ENCODE peak calls at places on chromosomes 5 and 9, in five cellular contexts. B is neural progenitor cell, F is SK-N-SH, L is hepatocyte, Y is OCI-LY7. O is an unnamed sample. For H3K79me2, the result is how much of the 10 kb centered on the place peaks cover.

GRCh38 chr5:124742983-124743533 is 3.4 kb downstream of the ZNF608 start:
- DNase-seq in B (no peak), F (no peak), L (peak), Y (peak), O (no peak)

GRCh38 chr9:12266758-12267157 is 426.4 kb upstream of the TYRP1 start:
- DNase-seq in B (no peak), F (no peak), L (no peak), Y (no peak), O (no peak)

GRCh38 chr9:34558911-34559615 is 30.5 kb downstream of the CNTFR start:
- DNase-seq in B (no peak), F (peak), L (no peak), Y (no peak), O (no peak)

GRCh38 chr9:128055222-128056040 is 11.7 kb downstream of the NAIF1 start:
- DNase-seq in B (peak), F (no peak), L (no peak), Y (no peak), O (peak)

GRCh38 chr5:1794896-1795290 is 4.7 kb downstream of the MRPL36 start:
- DNase-seq in B (no peak), F (no peak), L (no peak), Y (no peak), O (no peak)

GRCh38 chr5:132871459-132871858 is 2.0 kb upstream of the LEAP2 start:
- DNase-seq in B (no peak), F (no peak), L (no peak), Y (no peak), O (no peak)

GRCh38 chr5:140239939-140240700 is 62.8 kb downstream of the PFDN1 start:
- DNase-seq in B (peak), F (peak), L (peak), Y (peak), O (peak)

GRCh38 chr9:17520264-17521058 is 58.4 kb upstream of the SH3GL2 start:
- DNase-seq in B (peak), F (no peak), L (no peak), Y (no peak), O (peak)

GRCh38 chr9:18746631-18747030 is 272.7 kb downstream of the ADAMTSL1 start:
- DNase-seq in B (peak), F (no peak), L (no peak), Y (no peak), O (no peak)

GRCh38 chr5:55104966-55105701 is 2.7 kb downstream of the GZMA start:
- DNase-seq in B (no peak), F (no peak), L (no peak), Y (no peak), O (no peak)

GRCh38 chr9:99593621-99594020 is 228.1 kb upstream of the NR4A3 start:
- DNase-seq in B (no peak), F (no peak), L (no peak), Y (no peak), O (no peak)

GRCh38 chr9:1460143-1460769 is 410.1 kb downstream of the DMRT2 start:
- DNase-seq in B (no peak), F (peak), L (no peak), Y (peak), O (peak)

GRCh38 chr5:81513982-81514381 is 120.0 kb upstream of the ACOT12 start:
- DNase-seq in B (no peak), F (no peak), L (no peak), Y (peak), O (no peak)

GRCh38 chr5:19140276-19140675 is 847.7 kb downstream of the CDH18 start:
- DNase-seq in B (no peak), F (no peak), L (no peak), Y (no peak), O (no peak)

GRCh38 chr9:34603610-34604231 is 8.2 kb downstream of the RPP25L start:
- DNase-seq in B (peak), F (peak), L (peak), Y (peak), O (peak)

GRCh38 chr9:68852941-68853340 is 147.9 kb downstream of the PIP5K1B start:
- DNase-seq in B (no peak), F (no peak), L (no peak), Y (no peak), O (no peak)

GRCh38 chr9:114266969-114267368 is 55.9 kb upstream of the ORM1 start:
- DNase-seq in B (no peak), F (no peak), L (no peak), Y (no peak), O (no peak)

GRCh38 chr5:170552486-170553122 is 48.8 kb downstream of the KCNIP1 start:
- DNase-seq in B (peak), F (no peak), L (peak), Y (no peak), O (peak)

GRCh38 chr9:22415941-22416691 is 30.5 kb upstream of the DMRTA1 start:
- DNase-seq in B (no peak), F (no peak), L (no peak), Y (no peak), O (no peak)

GRCh38 chr5:125699860-125700259 is 723.3 kb upstream of the GRAMD2B start:
- DNase-seq in B (peak), F (no peak), L (no peak), Y (no peak), O (no peak)

GRCh38 chr5:172492097-172492840 is 37.9 kb upstream of the SH3PXD2B start:
- DNase-seq in B (no peak), F (no peak), L (no peak), Y (no peak), O (no peak)

GRCh38 chr5:6246820-6247437 is 131.4 kb downstream of the MED10 start:
- DNase-seq in B (no peak), F (no peak), L (no peak), Y (no peak), O (no peak)

GRCh38 chr5:2207966-2208544 is 325.3 kb upstream of the IRX4 start:
- DNase-seq in B (peak), F (peak), L (peak), Y (no peak), O (peak)

GRCh38 chr9:37749129-37749528 is 4.5 kb upstream of the TRMT10B start:
- DNase-seq in B (no peak), F (no peak), L (no peak), Y (no peak), O (no peak)

GRCh38 chr9:128937310-128938165 is 9.9 kb downstream of the DOLK start:
- DNase-seq in B (no peak), F (no peak), L (no peak), Y (no peak), O (no peak)

GRCh38 chr5:149902177-149902576 is 42.4 kb downstream of the PDE6A start:
- DNase-seq in B (no peak), F (peak), L (no peak), Y (no peak), O (peak)

GRCh38 chr9:126113756-126114408 is 212.7 kb upstream of the MVB12B start:
- DNase-seq in B (no peak), F (no peak), L (no peak), Y (no peak), O (no peak)

GRCh38 chr9:130741831-130742449 is 48.4 kb downstream of the EXOSC2 start:
- DNase-seq in B (no peak), F (no peak), L (no peak), Y (no peak), O (no peak)

GRCh38 chr5:419970-420369 is 23.0 kb upstream of the EXOC3 start:
- DNase-seq in B (no peak), F (no peak), L (no peak), Y (no peak), O (no peak)

GRCh38 chr5:9781275-9781674 is 151.1 kb upstream of the TAS2R1 start:
- DNase-seq in B (no peak), F (no peak), L (peak), Y (no peak), O (no peak)
- TF ChIP-seq EZH2phosphoT487 in B (no peak), F (no peak), L (no peak), Y (no peak), O (no peak)

GRCh38 chr5:37888476-37888875 is 48.6 kb upstream of the GDNF start:
- DNase-seq in B (no peak), F (no peak), L (no peak), Y (no peak), O (no peak)

GRCh38 chr5:37892571-37892970 is 52.7 kb upstream of the GDNF start:
- DNase-seq in B (no peak), F (no peak), L (peak), Y (no peak), O (no peak)

GRCh38 chr5:37891832-37892231 is 52.0 kb upstream of the GDNF start:
- DNase-seq in B (no peak), F (no peak), L (no peak), Y (no peak), O (no peak)

GRCh38 chr5:37886207-37886905 is 46.5 kb upstream of the GDNF start:
- DNase-seq in B (peak), F (peak), L (peak), Y (no peak), O (no peak)

DNA sequence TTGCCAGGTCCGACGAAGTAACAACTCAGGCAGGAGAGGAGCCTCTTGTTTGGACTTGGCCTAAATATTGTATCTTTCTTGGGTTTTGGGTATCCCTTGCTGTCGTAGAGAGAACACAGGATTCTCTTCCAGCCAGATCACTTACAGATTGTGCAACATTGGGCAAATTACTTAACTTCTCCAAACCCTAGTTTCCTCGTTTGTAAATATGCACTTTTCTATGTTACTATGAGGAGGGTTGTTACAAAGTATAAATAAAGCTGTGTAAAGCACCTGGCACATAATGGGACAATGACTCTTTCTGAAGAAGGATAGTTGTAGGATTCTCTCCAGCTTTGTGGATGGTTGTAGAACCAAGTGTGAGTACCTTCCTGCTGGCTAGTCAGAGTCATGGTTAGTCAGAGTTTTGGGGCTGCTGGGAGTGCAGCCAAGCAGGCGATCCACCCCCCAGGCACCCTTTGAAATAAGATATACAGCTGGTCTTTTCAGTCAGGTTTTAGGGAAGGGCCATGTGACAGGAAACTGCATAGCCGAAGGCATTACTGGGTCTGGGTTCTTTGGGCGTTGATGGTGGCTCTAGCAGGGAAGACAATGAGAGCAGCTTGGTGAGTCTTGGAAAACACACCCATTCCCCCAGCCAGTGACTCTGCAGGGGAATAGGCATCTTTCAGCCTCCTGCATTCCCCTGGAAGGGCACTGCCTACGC is 49.9 kb upstream of the GDNF start:
- DNase-seq in B (no peak), F (no peak), L (no peak), Y (no peak), O (no peak)
- H3K79me2 ChIP-seq in B (under half), F (under half), L (under half), Y (under half), O (under half)

GRCh38 chr9:121266906-121267650 is 884 bp upstream of the GSN start:
- DNase-seq in B (no peak), F (no peak), L (no peak), Y (no peak), O (no peak)
- H3K27ac ChIP-seq in B (no peak), F (no peak), L (peak), Y (no peak), O (no peak)

DNA sequence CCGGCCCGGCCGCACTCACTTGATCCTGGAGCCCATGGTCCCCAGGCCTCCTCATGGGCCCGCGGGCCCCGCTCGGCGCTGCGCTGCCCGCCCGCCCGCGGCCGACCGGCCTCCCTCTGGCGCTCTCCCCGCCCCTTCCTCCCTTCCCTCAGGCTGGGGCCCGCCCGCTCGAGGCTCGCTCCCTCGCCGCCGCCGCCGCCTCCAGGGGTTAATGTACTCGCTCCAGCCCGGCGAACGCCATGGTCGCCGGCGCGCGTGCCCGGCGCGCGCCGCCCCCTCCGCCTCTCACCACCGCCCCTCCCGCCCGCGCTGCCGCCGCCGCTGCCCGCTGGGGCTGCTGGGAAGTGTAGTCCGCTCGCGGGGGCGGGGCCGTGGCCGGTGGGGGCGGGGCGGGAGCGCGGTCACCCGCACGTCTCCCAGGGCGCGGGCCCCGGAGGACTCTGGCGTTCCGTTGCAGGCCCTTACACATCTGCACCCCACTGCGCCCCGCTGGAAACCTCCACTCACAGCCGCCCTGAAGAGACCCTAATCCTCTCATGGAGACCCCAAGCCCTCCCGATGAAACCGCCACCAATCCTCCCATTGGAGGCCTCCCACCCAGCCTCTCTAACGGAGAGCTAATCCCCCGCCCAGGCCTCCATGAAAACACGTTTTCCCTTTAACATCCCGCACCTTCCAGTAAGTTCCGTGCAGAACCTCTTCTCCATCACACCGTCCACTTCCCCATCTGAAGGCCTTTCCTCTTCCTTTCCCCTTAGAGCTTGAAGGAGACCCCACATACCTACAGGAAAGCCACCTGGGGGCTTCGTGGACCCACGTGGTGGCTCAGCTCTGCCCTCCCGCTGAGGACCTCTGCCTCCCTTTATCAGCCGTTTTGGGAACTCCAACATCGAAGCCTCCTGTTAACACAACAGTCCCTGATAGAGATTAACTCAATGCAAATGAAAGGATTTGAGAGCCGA is at the start of gene DENND1A:
- DNase-seq in B (peak), F (peak), L (peak), Y (peak), O (peak)
- TF ChIP-seq EZH2phosphoT487 in B (no peak), F (no peak), L (no peak), Y (no peak), O (no peak)

GRCh38 chr9:4504250-4504649 is 14.0 kb downstream of the SLC1A1 start:
- DNase-seq in B (no peak), F (no peak), L (no peak), Y (no peak), O (no peak)
- H3K79me2 ChIP-seq in B (under half), F (under half), L (under half), Y (under half), O (under half)

GRCh38 chr5:113266913-113267227 is 167.9 kb downstream of the TSSK1B start:
- DNase-seq in B (no peak), F (no peak), L (no peak), Y (no peak), O (no peak)
- H3K27ac ChIP-seq in B (no peak), F (peak), L (no peak), Y (no peak), O (no peak)

O was measured in GM23338.